ENCODE peak calls at places on chromosomes 7 and 10, in seven cellular contexts. One of them, this sample, is unnamed.

GRCh38 chr10:22553452-22553995 is 160.9 kb downstream of the PIP4K2A start:
- DNase-seq in AG20443: no peak
- DNase-seq in activated T-helper 1 cell treated with Interleukin-2 at 50 U/mL for 16 hours: no peak
- DNase-seq in T-cell: no peak
- DNase-seq in activated T-cell treated with anti-CD3 and anti-CD28 coated beads for 1 hour: no peak
- DNase-seq in fibroblast of pulmonary artery: no peak
- DNase-seq in naive thymus-derived CD4-positive, alpha-beta T cell: no peak
- DNase-seq in this sample: no peak

GRCh38 chr10:33095867-33096479 is 137.9 kb upstream of the ITGB1 start:
- DNase-seq in AG20443: no peak
- DNase-seq in activated T-helper 1 cell treated with Interleukin-2 at 50 U/mL for 16 hours: no peak
- DNase-seq in T-cell: no peak
- DNase-seq in activated T-cell treated with anti-CD3 and anti-CD28 coated beads for 1 hour: no peak
- DNase-seq in fibroblast of pulmonary artery: no peak
- DNase-seq in naive thymus-derived CD4-positive, alpha-beta T cell: no peak
- DNase-seq in this sample: no peak

GRCh38 chr7:123871998-123872867 is 27.3 kb downstream of the HYAL4 start:
- DNase-seq in AG20443: peak
- DNase-seq in activated T-helper 1 cell treated with Interleukin-2 at 50 U/mL for 16 hours: no peak
- DNase-seq in T-cell: peak
- DNase-seq in activated T-cell treated with anti-CD3 and anti-CD28 coated beads for 1 hour: peak
- DNase-seq in fibroblast of pulmonary artery: peak
- DNase-seq in naive thymus-derived CD4-positive, alpha-beta T cell: no peak
- DNase-seq in this sample: peak

GRCh38 chr10:29932991-29933390 is 126.4 kb downstream of the JCAD start:
- DNase-seq in AG20443: no peak
- DNase-seq in activated T-helper 1 cell treated with Interleukin-2 at 50 U/mL for 16 hours: no peak
- DNase-seq in T-cell: no peak
- DNase-seq in activated T-cell treated with anti-CD3 and anti-CD28 coated beads for 1 hour: no peak
- DNase-seq in fibroblast of pulmonary artery: no peak
- DNase-seq in naive thymus-derived CD4-positive, alpha-beta T cell: no peak
- DNase-seq in this sample: no peak

GRCh38 chr10:103781329-103782061 is 73.9 kb downstream of the SH3PXD2A start:
- DNase-seq in AG20443: peak
- DNase-seq in activated T-helper 1 cell treated with Interleukin-2 at 50 U/mL for 16 hours: no peak
- DNase-seq in T-cell: no peak
- DNase-seq in activated T-cell treated with anti-CD3 and anti-CD28 coated beads for 1 hour: no peak
- DNase-seq in fibroblast of pulmonary artery: peak
- DNase-seq in naive thymus-derived CD4-positive, alpha-beta T cell: no peak
- DNase-seq in this sample: no peak

GRCh38 chr7:44072364-44073231 is 7.2 kb upstream of the PGAM2 start:
- DNase-seq in AG20443: peak
- DNase-seq in activated T-helper 1 cell treated with Interleukin-2 at 50 U/mL for 16 hours: no peak
- DNase-seq in T-cell: peak
- DNase-seq in activated T-cell treated with anti-CD3 and anti-CD28 coated beads for 1 hour: peak
- DNase-seq in fibroblast of pulmonary artery: peak
- DNase-seq in naive thymus-derived CD4-positive, alpha-beta T cell: no peak
- DNase-seq in this sample: peak

GRCh38 chr7:291302-292092 is 1.5 kb downstream of the FOXL3 start:
- DNase-seq in AG20443: peak
- DNase-seq in activated T-helper 1 cell treated with Interleukin-2 at 50 U/mL for 16 hours: no peak
- DNase-seq in T-cell: no peak
- DNase-seq in activated T-cell treated with anti-CD3 and anti-CD28 coated beads for 1 hour: no peak
- DNase-seq in fibroblast of pulmonary artery: no peak
- DNase-seq in naive thymus-derived CD4-positive, alpha-beta T cell: no peak
- DNase-seq in this sample: no peak

GRCh38 chr7:69597278-69598076 is 798 bp upstream of the AUTS2 start:
- DNase-seq in AG20443: peak
- DNase-seq in activated T-helper 1 cell treated with Interleukin-2 at 50 U/mL for 16 hours: no peak
- DNase-seq in T-cell: no peak
- DNase-seq in activated T-cell treated with anti-CD3 and anti-CD28 coated beads for 1 hour: no peak
- DNase-seq in fibroblast of pulmonary artery: no peak
- DNase-seq in naive thymus-derived CD4-positive, alpha-beta T cell: peak
- DNase-seq in this sample: no peak

GRCh38 chr10:16520900-16521299 is 779 bp downstream of the C1QL3 start:
- DNase-seq in AG20443: peak
- DNase-seq in activated T-helper 1 cell treated with Interleukin-2 at 50 U/mL for 16 hours: no peak
- DNase-seq in T-cell: no peak
- DNase-seq in activated T-cell treated with anti-CD3 and anti-CD28 coated beads for 1 hour: no peak
- DNase-seq in fibroblast of pulmonary artery: peak
- DNase-seq in naive thymus-derived CD4-positive, alpha-beta T cell: peak
- DNase-seq in this sample: no peak

GRCh38 chr7:40674316-40674715 is 539.5 kb downstream of the SUGCT start:
- DNase-seq in AG20443: no peak
- DNase-seq in activated T-helper 1 cell treated with Interleukin-2 at 50 U/mL for 16 hours: no peak
- DNase-seq in T-cell: no peak
- DNase-seq in activated T-cell treated with anti-CD3 and anti-CD28 coated beads for 1 hour: no peak
- DNase-seq in fibroblast of pulmonary artery: no peak
- DNase-seq in naive thymus-derived CD4-positive, alpha-beta T cell: no peak
- DNase-seq in this sample: no peak

GRCh38 chr7:74051629-74052410 is 23.8 kb downstream of the ELN start:
- DNase-seq in AG20443: no peak
- DNase-seq in activated T-helper 1 cell treated with Interleukin-2 at 50 U/mL for 16 hours: no peak
- DNase-seq in T-cell: no peak
- DNase-seq in activated T-cell treated with anti-CD3 and anti-CD28 coated beads for 1 hour: no peak
- DNase-seq in fibroblast of pulmonary artery: peak
- DNase-seq in naive thymus-derived CD4-positive, alpha-beta T cell: no peak
- DNase-seq in this sample: no peak

GRCh38 chr7:3065724-3066143 is 22.1 kb upstream of the CARD11 start:
- DNase-seq in AG20443: no peak
- DNase-seq in activated T-helper 1 cell treated with Interleukin-2 at 50 U/mL for 16 hours: peak
- DNase-seq in T-cell: peak
- DNase-seq in activated T-cell treated with anti-CD3 and anti-CD28 coated beads for 1 hour: peak
- DNase-seq in fibroblast of pulmonary artery: peak
- DNase-seq in naive thymus-derived CD4-positive, alpha-beta T cell: peak
- DNase-seq in this sample: no peak

GRCh38 chr7:99407849-99408346 is 499 bp downstream of the PDAP1 start:
- DNase-seq in AG20443: peak
- DNase-seq in activated T-helper 1 cell treated with Interleukin-2 at 50 U/mL for 16 hours: no peak
- DNase-seq in T-cell: no peak
- DNase-seq in activated T-cell treated with anti-CD3 and anti-CD28 coated beads for 1 hour: no peak
- DNase-seq in fibroblast of pulmonary artery: peak
- DNase-seq in naive thymus-derived CD4-positive, alpha-beta T cell: no peak
- DNase-seq in this sample: peak

GRCh38 chr7:47185839-47186238 is 396.1 kb downstream of the TNS3 start:
- DNase-seq in AG20443: no peak
- DNase-seq in activated T-helper 1 cell treated with Interleukin-2 at 50 U/mL for 16 hours: no peak
- DNase-seq in T-cell: no peak
- DNase-seq in activated T-cell treated with anti-CD3 and anti-CD28 coated beads for 1 hour: no peak
- DNase-seq in fibroblast of pulmonary artery: no peak
- DNase-seq in naive thymus-derived CD4-positive, alpha-beta T cell: no peak
- DNase-seq in this sample: no peak

This sample was measured in stimulated activated CD8-positive, alpha-beta memory T cell treated with anti-CD3 and anti-CD28 coated beads, Interleukin-12 subunit alpha, Interleukin-12 subunit beta, amount 100 ng/mL, for 1 hour.